ENCODE peak calls at places on chromosome 10, in ten cellular contexts. One of them, this sample, is unnamed.

GRCh38 chr10:3239066-3239919 is 66.7 kb upstream of the PITRM1 start:
- DNase-seq in NB4: peak
- DNase-seq in Peyer's patch: peak
- DNase-seq in ovary: peak
- DNase-seq in testis: peak
- DNase-seq in esophagus squamous epithelium: no peak
- DNase-seq in H1: peak
- DNase-seq in body of pancreas: peak
- DNase-seq in lower leg skin: peak
- DNase-seq in uterus: peak
- DNase-seq in this sample: peak

GRCh38 chr10:117736655-117737054 is 194.1 kb downstream of the EMX2 start:
- DNase-seq in body of pancreas: no peak
- DNase-seq in H1: no peak
- DNase-seq in esophagus squamous epithelium: no peak
- DNase-seq in uterus: no peak
- DNase-seq in Peyer's patch: no peak
- DNase-seq in lower leg skin: no peak
- DNase-seq in ovary: no peak
- DNase-seq in NB4: no peak
- DNase-seq in testis: no peak
- DNase-seq in this sample: no peak

GRCh38 chr10:53833908-53834307 is 967.1 kb downstream of the PCDH15 start:
- DNase-seq in body of pancreas: no peak
- DNase-seq in NB4: no peak
- DNase-seq in Peyer's patch: no peak
- DNase-seq in esophagus squamous epithelium: no peak
- DNase-seq in uterus: no peak
- DNase-seq in ovary: no peak
- DNase-seq in lower leg skin: no peak
- DNase-seq in testis: no peak
- DNase-seq in H1: no peak
- DNase-seq in this sample: no peak

GRCh38 chr10:12844796-12845524 is 156.6 kb downstream of the CCDC3 start:
- DNase-seq in Peyer's patch: no peak
- DNase-seq in NB4: no peak
- DNase-seq in body of pancreas: no peak
- DNase-seq in testis: peak
- DNase-seq in lower leg skin: peak
- DNase-seq in esophagus squamous epithelium: no peak
- DNase-seq in uterus: peak
- DNase-seq in H1: no peak
- DNase-seq in ovary: peak
- DNase-seq in this sample: no peak

GRCh38 chr10:27986831-27987230 is 12.0 kb downstream of the ODAD2 start:
- DNase-seq in testis: no peak
- DNase-seq in H1: no peak
- DNase-seq in Peyer's patch: no peak
- DNase-seq in esophagus squamous epithelium: no peak
- DNase-seq in NB4: no peak
- DNase-seq in body of pancreas: no peak
- DNase-seq in uterus: no peak
- DNase-seq in lower leg skin: no peak
- DNase-seq in ovary: no peak
- DNase-seq in this sample: no peak

GRCh38 chr10:3935141-3935540 is 150.1 kb upstream of the KLF6 start:
- DNase-seq in body of pancreas: no peak
- DNase-seq in uterus: peak
- DNase-seq in H1: no peak
- DNase-seq in NB4: no peak
- DNase-seq in testis: peak
- DNase-seq in lower leg skin: peak
- DNase-seq in Peyer's patch: peak
- DNase-seq in esophagus squamous epithelium: no peak
- DNase-seq in ovary: peak
- DNase-seq in this sample: peak

GRCh38 chr10:32111585-32111984 is 55.4 kb upstream of the KIF5B start:
- DNase-seq in Peyer's patch: no peak
- DNase-seq in esophagus squamous epithelium: no peak
- DNase-seq in H1: no peak
- DNase-seq in lower leg skin: peak
- DNase-seq in NB4: no peak
- DNase-seq in uterus: no peak
- DNase-seq in body of pancreas: no peak
- DNase-seq in ovary: no peak
- DNase-seq in testis: no peak
- DNase-seq in this sample: no peak

GRCh38 chr10:14858338-14858925 is 20.2 kb upstream of the SUV39H2 start:
- DNase-seq in ovary: no peak
- DNase-seq in uterus: no peak
- DNase-seq in esophagus squamous epithelium: no peak
- DNase-seq in NB4: no peak
- DNase-seq in testis: no peak
- DNase-seq in body of pancreas: no peak
- DNase-seq in Peyer's patch: no peak
- DNase-seq in H1: no peak
- DNase-seq in lower leg skin: no peak
- DNase-seq in this sample: no peak

GRCh38 chr10:78417425-78418370 is 384.0 kb downstream of the RPS24 start:
- DNase-seq in uterus: no peak
- DNase-seq in NB4: no peak
- DNase-seq in Peyer's patch: no peak
- DNase-seq in testis: no peak
- DNase-seq in H1: no peak
- DNase-seq in ovary: no peak
- DNase-seq in lower leg skin: peak
- DNase-seq in body of pancreas: peak
- DNase-seq in esophagus squamous epithelium: no peak
- DNase-seq in this sample: no peak

GRCh38 chr10:118518095-118518494 is 77.4 kb downstream of the PRLHR start:
- DNase-seq in testis: no peak
- DNase-seq in uterus: no peak
- DNase-seq in body of pancreas: no peak
- DNase-seq in NB4: no peak
- DNase-seq in ovary: no peak
- DNase-seq in lower leg skin: no peak
- DNase-seq in H1: no peak
- DNase-seq in esophagus squamous epithelium: no peak
- DNase-seq in Peyer's patch: no peak
- DNase-seq in this sample: no peak

GRCh38 chr10:11175823-11176243 is 158.2 kb downstream of the CELF2 start:
- DNase-seq in lower leg skin: no peak
- DNase-seq in H1: no peak
- DNase-seq in uterus: no peak
- DNase-seq in NB4: no peak
- DNase-seq in body of pancreas: no peak
- DNase-seq in testis: peak
- DNase-seq in esophagus squamous epithelium: no peak
- DNase-seq in ovary: no peak
- DNase-seq in Peyer's patch: peak
- DNase-seq in this sample: no peak
- TF ChIP-seq POLR2A in lower leg skin: no peak
- TF ChIP-seq POLR2A in H1: no peak
- TF ChIP-seq POLR2A in uterus: no peak
- TF ChIP-seq POLR2A in NB4: no peak
- TF ChIP-seq POLR2A in body of pancreas: no peak
- TF ChIP-seq POLR2A in testis: no peak
- TF ChIP-seq POLR2A in esophagus squamous epithelium: no peak
- TF ChIP-seq POLR2A in ovary: no peak
- TF ChIP-seq POLR2A in Peyer's patch: no peak
- TF ChIP-seq POLR2A in this sample: no peak

GRCh38 chr10:11702264-11702663 is 39.9 kb upstream of the ECHDC3 start:
- DNase-seq in Peyer's patch: no peak
- DNase-seq in esophagus squamous epithelium: no peak
- DNase-seq in testis: no peak
- DNase-seq in body of pancreas: no peak
- DNase-seq in NB4: no peak
- DNase-seq in lower leg skin: no peak
- DNase-seq in ovary: no peak
- DNase-seq in uterus: no peak
- DNase-seq in H1: no peak
- DNase-seq in this sample: peak

GRCh38 chr10:11707936-11708335 is 34.2 kb upstream of the ECHDC3 start:
- DNase-seq in ovary: no peak
- DNase-seq in H1: no peak
- DNase-seq in esophagus squamous epithelium: no peak
- DNase-seq in Peyer's patch: no peak
- DNase-seq in uterus: no peak
- DNase-seq in NB4: no peak
- DNase-seq in testis: no peak
- DNase-seq in lower leg skin: no peak
- DNase-seq in body of pancreas: no peak
- DNase-seq in this sample: no peak

GRCh38 chr10:11704087-11704486 is 38.1 kb upstream of the ECHDC3 start:
- DNase-seq in uterus: no peak
- DNase-seq in Peyer's patch: no peak
- DNase-seq in lower leg skin: no peak
- DNase-seq in ovary: no peak
- DNase-seq in NB4: no peak
- DNase-seq in body of pancreas: no peak
- DNase-seq in testis: no peak
- DNase-seq in esophagus squamous epithelium: no peak
- DNase-seq in H1: no peak
- DNase-seq in this sample: no peak

GRCh38 chr10:11705687-11706086 is 36.5 kb upstream of the ECHDC3 start:
- DNase-seq in Peyer's patch: no peak
- DNase-seq in body of pancreas: no peak
- DNase-seq in ovary: no peak
- DNase-seq in lower leg skin: no peak
- DNase-seq in uterus: no peak
- DNase-seq in testis: no peak
- DNase-seq in esophagus squamous epithelium: no peak
- DNase-seq in H1: no peak
- DNase-seq in NB4: no peak
- DNase-seq in this sample: no peak

DNA sequence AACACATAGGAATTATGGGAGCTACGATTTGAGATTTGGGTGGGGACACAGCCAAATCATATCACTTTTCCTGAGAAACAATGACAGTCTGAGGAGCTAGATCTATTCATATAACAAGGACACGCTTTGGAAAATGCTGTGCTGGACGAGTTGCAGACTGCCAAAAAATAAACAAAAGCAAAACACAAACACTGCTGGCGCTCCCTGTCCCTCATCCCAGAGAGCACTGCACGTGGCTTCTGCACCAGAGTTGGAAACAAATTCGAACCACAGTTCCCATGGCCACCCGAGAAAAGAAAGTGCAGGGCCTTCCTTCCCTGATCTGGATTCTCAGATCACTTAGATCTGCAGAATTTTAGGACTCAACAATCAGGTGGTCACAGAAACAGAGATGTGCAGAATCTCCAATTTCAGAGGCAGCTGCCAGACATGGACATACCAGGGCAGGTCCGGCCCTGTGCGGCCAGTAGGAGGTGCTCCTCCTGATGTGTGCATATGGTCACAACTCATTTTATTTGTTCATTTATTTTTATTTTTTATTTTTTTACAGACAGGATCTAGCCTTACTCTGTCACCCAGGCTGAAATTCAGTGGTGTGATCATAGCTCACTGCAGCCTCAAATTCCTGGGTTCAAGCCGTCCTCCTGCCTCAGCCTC is 35.1 kb upstream of the ECHDC3 start:
- DNase-seq in ovary: no peak
- DNase-seq in esophagus squamous epithelium: no peak
- DNase-seq in uterus: no peak
- DNase-seq in Peyer's patch: no peak
- DNase-seq in NB4: no peak
- DNase-seq in testis: no peak
- DNase-seq in body of pancreas: no peak
- DNase-seq in H1: no peak
- DNase-seq in lower leg skin: no peak
- DNase-seq in this sample: no peak
- TF ChIP-seq CTCF in ovary: no peak
- TF ChIP-seq CTCF in esophagus squamous epithelium: no peak
- TF ChIP-seq CTCF in uterus: no peak
- TF ChIP-seq CTCF in Peyer's patch: no peak
- TF ChIP-seq CTCF in NB4: peak
- TF ChIP-seq CTCF in testis: no peak
- TF ChIP-seq CTCF in body of pancreas: no peak
- TF ChIP-seq CTCF in H1: peak
- TF ChIP-seq CTCF in lower leg skin: no peak
- TF ChIP-seq CTCF in this sample: no peak

GRCh38 chr10:29736325-29737208 is 101.8 kb upstream of the SVIL start:
- DNase-seq in Peyer's patch: no peak
- DNase-seq in uterus: peak
- DNase-seq in testis: peak
- DNase-seq in ovary: peak
- DNase-seq in body of pancreas: peak
- DNase-seq in lower leg skin: peak
- DNase-seq in H1: peak
- DNase-seq in esophagus squamous epithelium: no peak
- DNase-seq in NB4: no peak
- DNase-seq in this sample: peak
- TF ChIP-seq POLR2A in Peyer's patch: peak
- TF ChIP-seq POLR2A in uterus: peak
- TF ChIP-seq POLR2A in testis: no peak
- TF ChIP-seq POLR2A in ovary: peak
- TF ChIP-seq POLR2A in body of pancreas: peak
- TF ChIP-seq POLR2A in lower leg skin: no peak
- TF ChIP-seq POLR2A in H1: no peak
- TF ChIP-seq POLR2A in esophagus squamous epithelium: no peak
- TF ChIP-seq POLR2A in NB4: no peak
- TF ChIP-seq POLR2A in this sample: peak

DNA sequence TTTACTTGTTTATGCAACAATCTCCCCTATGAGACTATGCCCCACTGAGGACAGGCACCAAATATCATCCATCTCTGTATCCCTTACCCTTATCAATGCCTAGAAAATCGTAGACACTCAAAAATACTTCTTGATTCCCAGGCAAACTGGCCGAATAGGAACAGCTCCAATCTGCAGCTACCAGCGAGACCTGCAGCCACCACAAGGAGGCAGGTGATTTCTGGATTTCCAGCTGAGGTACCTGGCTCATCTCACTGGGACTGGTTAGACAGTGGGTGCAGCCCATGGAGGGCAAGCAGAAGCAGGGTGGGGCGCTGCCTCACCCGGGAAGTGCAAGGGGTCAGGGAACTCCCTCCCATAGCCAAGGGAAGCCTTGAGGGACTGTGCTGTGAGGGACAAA is 10.8 kb upstream of the PPP1R3C start:
- DNase-seq in ovary: no peak
- DNase-seq in lower leg skin: no peak
- DNase-seq in H1: peak
- DNase-seq in body of pancreas: no peak
- DNase-seq in esophagus squamous epithelium: no peak
- DNase-seq in uterus: no peak
- DNase-seq in testis: no peak
- DNase-seq in Peyer's patch: no peak
- DNase-seq in NB4: no peak
- DNase-seq in this sample: no peak
- TF ChIP-seq CTCF in ovary: no peak
- TF ChIP-seq CTCF in lower leg skin: no peak
- TF ChIP-seq CTCF in H1: peak
- TF ChIP-seq CTCF in body of pancreas: no peak
- TF ChIP-seq CTCF in esophagus squamous epithelium: peak
- TF ChIP-seq CTCF in uterus: no peak
- TF ChIP-seq CTCF in testis: no peak
- TF ChIP-seq CTCF in Peyer's patch: no peak
- TF ChIP-seq CTCF in NB4: no peak
- TF ChIP-seq CTCF in this sample: no peak

GRCh38 chr10:75401569-75402485 is at the start of gene ZNF503:
- DNase-seq in body of pancreas: peak
- DNase-seq in lower leg skin: peak
- DNase-seq in ovary: peak
- DNase-seq in testis: peak
- DNase-seq in H1: peak
- DNase-seq in NB4: peak
- DNase-seq in Peyer's patch: peak
- DNase-seq in uterus: peak
- DNase-seq in esophagus squamous epithelium: peak
- DNase-seq in this sample: peak
- TF ChIP-seq POLR2A in body of pancreas: peak
- TF ChIP-seq POLR2A in lower leg skin: no peak
- TF ChIP-seq POLR2A in ovary: peak
- TF ChIP-seq POLR2A in testis: peak
- TF ChIP-seq POLR2A in H1: no peak
- TF ChIP-seq POLR2A in NB4: peak
- TF ChIP-seq POLR2A in Peyer's patch: peak
- TF ChIP-seq POLR2A in uterus: peak
- TF ChIP-seq POLR2A in esophagus squamous epithelium: peak
- TF ChIP-seq POLR2A in this sample: peak